ENCODE peak calls at places on chromosomes 13 and 19, in six cellular contexts. One of them, this sample, is unnamed.

GRCh38 chr13:25292301-25292700 is 5.0 kb upstream of the MTMR6 start:
- DNase-seq in T-helper 1 cell: no peak
- DNase-seq in ELF-1: no peak
- DNase-seq in neuronal stem cell: no peak
- DNase-seq in effector CD8-positive, alpha-beta T cell: no peak
- DNase-seq in left cardiac atrium: no peak
- DNase-seq in this sample: no peak

GRCh38 chr19:39341122-39341719 is 1.0 kb upstream of the SAMD4B start:
- DNase-seq in T-helper 1 cell: no peak
- DNase-seq in ELF-1: no peak
- DNase-seq in neuronal stem cell: no peak
- DNase-seq in effector CD8-positive, alpha-beta T cell: no peak
- DNase-seq in left cardiac atrium: peak
- DNase-seq in this sample: peak

GRCh38 chr19:43779820-43780219 is 953 bp downstream of the KCNN4 start:
- DNase-seq in T-helper 1 cell: no peak
- DNase-seq in ELF-1: no peak
- DNase-seq in neuronal stem cell: no peak
- DNase-seq in effector CD8-positive, alpha-beta T cell: no peak
- DNase-seq in left cardiac atrium: no peak
- DNase-seq in this sample: no peak

GRCh38 chr13:19604306-19604705 is 29.2 kb upstream of the MPHOSPH8 start:
- DNase-seq in T-helper 1 cell: no peak
- DNase-seq in ELF-1: no peak
- DNase-seq in neuronal stem cell: no peak
- DNase-seq in effector CD8-positive, alpha-beta T cell: no peak
- DNase-seq in left cardiac atrium: no peak
- DNase-seq in this sample: no peak

GRCh38 chr13:111597041-111598017 is 276.9 kb downstream of the TEX29 start:
- DNase-seq in T-helper 1 cell: no peak
- DNase-seq in ELF-1: peak
- DNase-seq in neuronal stem cell: no peak
- DNase-seq in effector CD8-positive, alpha-beta T cell: no peak
- DNase-seq in left cardiac atrium: no peak
- DNase-seq in this sample: no peak

GRCh38 chr19:44278181-44278690 is 18.6 kb downstream of the ZNF233 start:
- DNase-seq in T-helper 1 cell: no peak
- DNase-seq in ELF-1: no peak
- DNase-seq in neuronal stem cell: no peak
- DNase-seq in effector CD8-positive, alpha-beta T cell: no peak
- DNase-seq in left cardiac atrium: no peak
- DNase-seq in this sample: no peak

GRCh38 chr19:55492362-55492944 is 4.2 kb downstream of the SSC5D start:
- DNase-seq in T-helper 1 cell: no peak
- DNase-seq in ELF-1: no peak
- DNase-seq in neuronal stem cell: no peak
- DNase-seq in effector CD8-positive, alpha-beta T cell: no peak
- DNase-seq in left cardiac atrium: no peak
- DNase-seq in this sample: no peak

GRCh38 chr19:16013851-16014840 is 62.1 kb upstream of the TPM4 start:
- DNase-seq in T-helper 1 cell: no peak
- DNase-seq in ELF-1: no peak
- DNase-seq in neuronal stem cell: no peak
- DNase-seq in effector CD8-positive, alpha-beta T cell: no peak
- DNase-seq in left cardiac atrium: no peak
- DNase-seq in this sample: no peak

GRCh38 chr19:49997709-49998108 is 27.5 kb downstream of the VRK3 start:
- DNase-seq in T-helper 1 cell: no peak
- DNase-seq in ELF-1: peak
- DNase-seq in neuronal stem cell: no peak
- DNase-seq in effector CD8-positive, alpha-beta T cell: no peak
- DNase-seq in left cardiac atrium: no peak
- DNase-seq in this sample: no peak

GRCh38 chr19:45322311-45322710 is 364 bp downstream of the CKM start:
- DNase-seq in T-helper 1 cell: no peak
- DNase-seq in ELF-1: no peak
- DNase-seq in neuronal stem cell: no peak
- DNase-seq in effector CD8-positive, alpha-beta T cell: no peak
- DNase-seq in left cardiac atrium: no peak
- DNase-seq in this sample: no peak

GRCh38 chr19:41541990-41542584 is 33.9 kb upstream of the CEACAM21 start:
- DNase-seq in T-helper 1 cell: peak
- DNase-seq in ELF-1: peak
- DNase-seq in neuronal stem cell: peak
- DNase-seq in effector CD8-positive, alpha-beta T cell: peak
- DNase-seq in left cardiac atrium: peak
- DNase-seq in this sample: peak

GRCh38 chr13:95300625-95301134 is 571 bp downstream of the ABCC4 start:
- DNase-seq in T-helper 1 cell: peak
- DNase-seq in ELF-1: peak
- DNase-seq in neuronal stem cell: peak
- DNase-seq in effector CD8-positive, alpha-beta T cell: peak
- DNase-seq in left cardiac atrium: peak
- DNase-seq in this sample: peak

GRCh38 chr19:52351512-52351911 is 15.5 kb downstream of the ZNF610 start:
- DNase-seq in T-helper 1 cell: no peak
- DNase-seq in ELF-1: peak
- DNase-seq in neuronal stem cell: no peak
- DNase-seq in effector CD8-positive, alpha-beta T cell: no peak
- DNase-seq in left cardiac atrium: no peak
- DNase-seq in this sample: no peak

GRCh38 chr19:45003485-45003884 is 2.2 kb downstream of the RELB start:
- DNase-seq in T-helper 1 cell: no peak
- DNase-seq in ELF-1: no peak
- DNase-seq in neuronal stem cell: no peak
- DNase-seq in effector CD8-positive, alpha-beta T cell: no peak
- DNase-seq in left cardiac atrium: no peak
- DNase-seq in this sample: no peak

GRCh38 chr19:38683393-38684077 is 36.1 kb downstream of the ACTN4 start:
- DNase-seq in T-helper 1 cell: peak
- DNase-seq in ELF-1: peak
- DNase-seq in neuronal stem cell: no peak
- DNase-seq in effector CD8-positive, alpha-beta T cell: no peak
- DNase-seq in left cardiac atrium: peak
- DNase-seq in this sample: peak

GRCh38 chr13:78636493-78636892 is 22.5 kb downstream of the OBI1 start:
- DNase-seq in T-helper 1 cell: no peak
- DNase-seq in ELF-1: no peak
- DNase-seq in neuronal stem cell: no peak
- DNase-seq in effector CD8-positive, alpha-beta T cell: no peak
- DNase-seq in left cardiac atrium: no peak
- DNase-seq in this sample: no peak

GRCh38 chr19:45217193-45217956 is 27.8 kb downstream of the EXOC3L2 start:
- DNase-seq in T-helper 1 cell: no peak
- DNase-seq in ELF-1: no peak
- DNase-seq in neuronal stem cell: no peak
- DNase-seq in effector CD8-positive, alpha-beta T cell: no peak
- DNase-seq in left cardiac atrium: no peak
- DNase-seq in this sample: no peak

GRCh38 chr13:107144432-107144831 is 576.5 kb upstream of the ARGLU1 start:
- DNase-seq in T-helper 1 cell: no peak
- DNase-seq in ELF-1: no peak
- DNase-seq in neuronal stem cell: no peak
- DNase-seq in effector CD8-positive, alpha-beta T cell: no peak
- DNase-seq in left cardiac atrium: no peak
- DNase-seq in this sample: no peak

GRCh38 chr13:19605161-19605955 is 28.1 kb upstream of the MPHOSPH8 start:
- DNase-seq in T-helper 1 cell: no peak
- DNase-seq in ELF-1: no peak
- DNase-seq in neuronal stem cell: no peak
- DNase-seq in effector CD8-positive, alpha-beta T cell: no peak
- DNase-seq in left cardiac atrium: no peak
- DNase-seq in this sample: no peak

GRCh38 chr19:5870986-5871394 is 650 bp upstream of the FUT5 start:
- DNase-seq in T-helper 1 cell: no peak
- DNase-seq in ELF-1: no peak
- DNase-seq in neuronal stem cell: no peak
- DNase-seq in effector CD8-positive, alpha-beta T cell: no peak
- DNase-seq in left cardiac atrium: no peak
- DNase-seq in this sample: no peak

GRCh38 chr13:52412128-52412527 is 6.2 kb upstream of the THSD1 start:
- DNase-seq in T-helper 1 cell: no peak
- DNase-seq in ELF-1: no peak
- DNase-seq in neuronal stem cell: no peak
- DNase-seq in effector CD8-positive, alpha-beta T cell: no peak
- DNase-seq in left cardiac atrium: no peak
- DNase-seq in this sample: no peak

GRCh38 chr19:40543029-40543597 is 33.6 kb upstream of the SHKBP1 start:
- DNase-seq in T-helper 1 cell: no peak
- DNase-seq in ELF-1: no peak
- DNase-seq in neuronal stem cell: no peak
- DNase-seq in effector CD8-positive, alpha-beta T cell: no peak
- DNase-seq in left cardiac atrium: no peak
- DNase-seq in this sample: no peak

GRCh38 chr19:1101337-1101698 is 2.5 kb upstream of the GPX4 start:
- DNase-seq in T-helper 1 cell: no peak
- DNase-seq in ELF-1: no peak
- DNase-seq in neuronal stem cell: no peak
- DNase-seq in effector CD8-positive, alpha-beta T cell: no peak
- DNase-seq in left cardiac atrium: peak
- DNase-seq in this sample: peak

This sample was measured in lower lobe of right lung.